ENCODE peak calls at places on chromosomes 5 and 9, in five cellular contexts. One of them, this sample, is unnamed.

GRCh38 chr9:134724231-134724911 is 82.8 kb downstream of the COL5A1 start:
- DNase-seq in HepG2: no peak
- DNase-seq in HEK293T: no peak
- DNase-seq in GM12878: no peak
- DNase-seq in NT2/D1: no peak
- DNase-seq in this sample: no peak

GRCh38 chr5:675111-675875 is 17.9 kb downstream of the TPPP start:
- DNase-seq in HepG2: no peak
- DNase-seq in HEK293T: no peak
- DNase-seq in GM12878: no peak
- DNase-seq in NT2/D1: no peak
- DNase-seq in this sample: no peak

GRCh38 chr5:58455966-58456365 is 3.9 kb downstream of the PLK2 start:
- DNase-seq in HepG2: no peak
- DNase-seq in HEK293T: no peak
- DNase-seq in GM12878: no peak
- DNase-seq in NT2/D1: no peak
- DNase-seq in this sample: no peak

GRCh38 chr5:97840643-97841042 is 657.6 kb upstream of the RIOK2 start:
- DNase-seq in HepG2: no peak
- DNase-seq in HEK293T: no peak
- DNase-seq in GM12878: no peak
- DNase-seq in NT2/D1: no peak
- DNase-seq in this sample: no peak

GRCh38 chr9:116282598-116282997 is 129.0 kb downstream of the PAPPA start:
- DNase-seq in HepG2: no peak
- DNase-seq in HEK293T: no peak
- DNase-seq in GM12878: no peak
- DNase-seq in NT2/D1: no peak
- DNase-seq in this sample: no peak

GRCh38 chr5:96517294-96517693 is 84.2 kb upstream of the PCSK1 start:
- DNase-seq in HepG2: no peak
- DNase-seq in HEK293T: no peak
- DNase-seq in GM12878: no peak
- DNase-seq in NT2/D1: no peak
- DNase-seq in this sample: no peak

GRCh38 chr5:147073098-147073497 is 161.7 kb upstream of the STK32A start:
- DNase-seq in HepG2: no peak
- DNase-seq in HEK293T: no peak
- DNase-seq in GM12878: no peak
- DNase-seq in NT2/D1: no peak
- DNase-seq in this sample: no peak

GRCh38 chr5:437281-437771 is 5.7 kb upstream of the EXOC3 start:
- DNase-seq in HepG2: no peak
- DNase-seq in HEK293T: no peak
- DNase-seq in GM12878: no peak
- DNase-seq in NT2/D1: no peak
- DNase-seq in this sample: no peak

GRCh38 chr9:34254141-34254913 is 74.7 kb downstream of the KIF24 start:
- DNase-seq in HepG2: no peak
- DNase-seq in HEK293T: no peak
- DNase-seq in GM12878: no peak
- DNase-seq in NT2/D1: no peak
- DNase-seq in this sample: no peak

GRCh38 chr9:96327694-96328352 is 25.8 kb upstream of the HSD17B3 start:
- DNase-seq in HepG2: peak
- DNase-seq in HEK293T: peak
- DNase-seq in GM12878: peak
- DNase-seq in NT2/D1: no peak
- DNase-seq in this sample: no peak

GRCh38 chr5:119302916-119303897 is 52.6 kb upstream of the TNFAIP8 start:
- DNase-seq in HepG2: peak
- DNase-seq in HEK293T: no peak
- DNase-seq in GM12878: no peak
- DNase-seq in NT2/D1: no peak
- DNase-seq in this sample: no peak

GRCh38 chr9:124256517-124257069 is 1.2 kb upstream of the NEK6 start:
- DNase-seq in HepG2: peak
- DNase-seq in HEK293T: no peak
- DNase-seq in GM12878: no peak
- DNase-seq in NT2/D1: no peak
- DNase-seq in this sample: no peak

GRCh38 chr5:20340123-20340522 is 352.1 kb upstream of the CDH18 start:
- DNase-seq in HepG2: no peak
- DNase-seq in HEK293T: no peak
- DNase-seq in GM12878: no peak
- DNase-seq in NT2/D1: no peak
- DNase-seq in this sample: no peak

GRCh38 chr5:89289604-89290003 is 406.6 kb upstream of the MEF2C start:
- DNase-seq in HepG2: no peak
- DNase-seq in HEK293T: no peak
- DNase-seq in GM12878: no peak
- DNase-seq in NT2/D1: no peak
- DNase-seq in this sample: no peak

GRCh38 chr5:134637106-134637721 is 4.6 kb upstream of the SAR1B start:
- DNase-seq in HepG2: no peak
- DNase-seq in HEK293T: no peak
- DNase-seq in GM12878: no peak
- DNase-seq in NT2/D1: no peak
- DNase-seq in this sample: no peak

GRCh38 chr9:121637441-121638222 is 13.8 kb upstream of the DAB2IP start:
- DNase-seq in HepG2: no peak
- DNase-seq in HEK293T: no peak
- DNase-seq in GM12878: no peak
- DNase-seq in NT2/D1: no peak
- DNase-seq in this sample: no peak

GRCh38 chr5:167064199-167064811 is 1227.1 kb upstream of the WWC1 start:
- DNase-seq in HepG2: no peak
- DNase-seq in HEK293T: no peak
- DNase-seq in GM12878: no peak
- DNase-seq in NT2/D1: no peak
- DNase-seq in this sample: no peak

GRCh38 chr5:103135461-103135860 is 15.4 kb downstream of the PPIP5K2 start:
- DNase-seq in HepG2: no peak
- DNase-seq in HEK293T: no peak
- DNase-seq in GM12878: no peak
- DNase-seq in NT2/D1: no peak
- DNase-seq in this sample: no peak

GRCh38 chr9:132997591-132997990 is 19.1 kb downstream of the GFI1B start:
- DNase-seq in HepG2: peak
- DNase-seq in HEK293T: no peak
- DNase-seq in GM12878: no peak
- DNase-seq in NT2/D1: no peak
- DNase-seq in this sample: no peak

GRCh38 chr9:12878342-12878978 is 103.6 kb downstream of the LURAP1L start:
- DNase-seq in HepG2: peak
- DNase-seq in HEK293T: no peak
- DNase-seq in GM12878: no peak
- DNase-seq in NT2/D1: no peak
- DNase-seq in this sample: no peak

GRCh38 chr5:66329078-66329477 is 185.0 kb downstream of the SREK1 start:
- DNase-seq in HepG2: no peak
- DNase-seq in HEK293T: no peak
- DNase-seq in GM12878: no peak
- DNase-seq in NT2/D1: no peak
- DNase-seq in this sample: no peak

GRCh38 chr9:14399736-14400657 is 86.1 kb upstream of the NFIB start:
- DNase-seq in HepG2: no peak
- DNase-seq in HEK293T: no peak
- DNase-seq in GM12878: no peak
- DNase-seq in NT2/D1: no peak
- DNase-seq in this sample: no peak

GRCh38 chr5:142320851-142321560 is 3.8 kb downstream of the SPRY4 start:
- DNase-seq in HepG2: no peak
- DNase-seq in HEK293T: no peak
- DNase-seq in GM12878: no peak
- DNase-seq in NT2/D1: no peak
- DNase-seq in this sample: no peak

GRCh38 chr9:133342570-133342969 is 5.4 kb downstream of the MED22 start:
- DNase-seq in HepG2: no peak
- DNase-seq in HEK293T: no peak
- DNase-seq in GM12878: no peak
- DNase-seq in NT2/D1: no peak
- DNase-seq in this sample: peak

GRCh38 chr5:3592298-3592697 is 3.3 kb upstream of the IRX1 start:
- DNase-seq in HepG2: no peak
- DNase-seq in HEK293T: no peak
- DNase-seq in GM12878: no peak
- DNase-seq in NT2/D1: no peak
- DNase-seq in this sample: no peak

GRCh38 chr5:133828727-133829126 is 139.7 kb downstream of the C5orf15 start:
- DNase-seq in HepG2: no peak
- DNase-seq in HEK293T: no peak
- DNase-seq in GM12878: no peak
- DNase-seq in NT2/D1: no peak
- DNase-seq in this sample: no peak

GRCh38 chr5:93430139-93430538 is 150.9 kb downstream of the NR2F1-AS1 start:
- DNase-seq in HepG2: no peak
- DNase-seq in HEK293T: no peak
- DNase-seq in GM12878: no peak
- DNase-seq in NT2/D1: no peak
- DNase-seq in this sample: no peak

GRCh38 chr5:120014535-120014934 is 385.2 kb downstream of the FAM170A start:
- DNase-seq in HepG2: no peak
- DNase-seq in HEK293T: no peak
- DNase-seq in GM12878: no peak
- DNase-seq in NT2/D1: no peak
- DNase-seq in this sample: no peak

GRCh38 chr5:27125856-27126255 is 87.5 kb upstream of the CDH9 start:
- DNase-seq in HepG2: no peak
- DNase-seq in HEK293T: no peak
- DNase-seq in GM12878: no peak
- DNase-seq in NT2/D1: no peak
- DNase-seq in this sample: no peak

GRCh38 chr9:126292736-126293521 is 33.7 kb upstream of the MVB12B start:
- DNase-seq in HepG2: no peak
- DNase-seq in HEK293T: no peak
- DNase-seq in GM12878: no peak
- DNase-seq in NT2/D1: no peak
- DNase-seq in this sample: no peak

GRCh38 chr5:179225387-179225786 is 119.9 kb downstream of the ADAMTS2 start:
- DNase-seq in HepG2: no peak
- DNase-seq in HEK293T: no peak
- DNase-seq in GM12878: no peak
- DNase-seq in NT2/D1: no peak
- DNase-seq in this sample: no peak

GRCh38 chr9:3751125-3751758 is 225.4 kb upstream of the RFX3 start:
- DNase-seq in HepG2: peak
- DNase-seq in HEK293T: no peak
- DNase-seq in GM12878: no peak
- DNase-seq in NT2/D1: no peak
- DNase-seq in this sample: no peak

GRCh38 chr5:103425686-103426454 is 136.7 kb downstream of the NUDT12 start:
- DNase-seq in HepG2: no peak
- DNase-seq in HEK293T: no peak
- DNase-seq in GM12878: no peak
- DNase-seq in NT2/D1: no peak
- DNase-seq in this sample: no peak

GRCh38 chr5:107567901-107568671 is 102.7 kb downstream of the EFNA5 start:
- DNase-seq in HepG2: no peak
- DNase-seq in HEK293T: no peak
- DNase-seq in GM12878: peak
- DNase-seq in NT2/D1: no peak
- DNase-seq in this sample: no peak

GRCh38 chr9:137294091-137294683 is 7.9 kb downstream of the NRARP start:
- DNase-seq in HepG2: peak
- DNase-seq in HEK293T: peak
- DNase-seq in GM12878: no peak
- DNase-seq in NT2/D1: no peak
- DNase-seq in this sample: peak

GRCh38 chr5:125298711-125299379 is 552.4 kb upstream of the ZNF608 start:
- DNase-seq in HepG2: no peak
- DNase-seq in HEK293T: no peak
- DNase-seq in GM12878: no peak
- DNase-seq in NT2/D1: no peak
- DNase-seq in this sample: no peak

GRCh38 chr5:163532203-163532892 is 26.9 kb downstream of the MAT2B start:
- DNase-seq in HepG2: no peak
- DNase-seq in HEK293T: no peak
- DNase-seq in GM12878: no peak
- DNase-seq in NT2/D1: no peak
- DNase-seq in this sample: no peak

GRCh38 chr9:135478858-135479468 is 619 bp upstream of the PPP1R26 start:
- DNase-seq in HepG2: peak
- DNase-seq in HEK293T: peak
- DNase-seq in GM12878: no peak
- DNase-seq in NT2/D1: no peak
- DNase-seq in this sample: no peak

GRCh38 chr5:111775224-111775623 is 18.2 kb upstream of the NREP start:
- DNase-seq in HepG2: no peak
- DNase-seq in HEK293T: no peak
- DNase-seq in GM12878: no peak
- DNase-seq in NT2/D1: no peak
- DNase-seq in this sample: no peak
- TF ChIP-seq SUZ12 in HepG2: no peak
- TF ChIP-seq SUZ12 in HEK293T: no peak
- TF ChIP-seq SUZ12 in GM12878: no peak
- TF ChIP-seq SUZ12 in NT2/D1: no peak
- TF ChIP-seq SUZ12 in this sample: no peak

GRCh38 chr5:54649041-54649504 is 131.5 kb downstream of the SNX18 start:
- DNase-seq in HepG2: no peak
- DNase-seq in HEK293T: no peak
- DNase-seq in GM12878: no peak
- DNase-seq in NT2/D1: no peak
- DNase-seq in this sample: no peak

GRCh38 chr5:54654211-54654610 is 136.7 kb downstream of the SNX18 start:
- DNase-seq in HepG2: no peak
- DNase-seq in HEK293T: no peak
- DNase-seq in GM12878: no peak
- DNase-seq in NT2/D1: no peak
- DNase-seq in this sample: no peak

GRCh38 chr5:54655266-54655665 is 137.7 kb downstream of the SNX18 start:
- DNase-seq in HepG2: no peak
- DNase-seq in HEK293T: no peak
- DNase-seq in GM12878: no peak
- DNase-seq in NT2/D1: no peak
- DNase-seq in this sample: no peak

GRCh38 chr5:54655761-54656160 is 138.2 kb downstream of the SNX18 start:
- DNase-seq in HepG2: no peak
- DNase-seq in HEK293T: no peak
- DNase-seq in GM12878: no peak
- DNase-seq in NT2/D1: no peak
- DNase-seq in this sample: no peak

GRCh38 chr5:54651482-54652076 is 134.0 kb downstream of the SNX18 start:
- DNase-seq in HepG2: no peak
- DNase-seq in HEK293T: no peak
- DNase-seq in GM12878: no peak
- DNase-seq in NT2/D1: no peak
- DNase-seq in this sample: no peak
- TF ChIP-seq SUZ12 in HepG2: no peak
- TF ChIP-seq SUZ12 in HEK293T: no peak
- TF ChIP-seq SUZ12 in GM12878: no peak
- TF ChIP-seq SUZ12 in NT2/D1: no peak
- TF ChIP-seq SUZ12 in this sample: no peak

GRCh38 chr5:36680066-36680465 is 73.7 kb downstream of the SLC1A3 start:
- DNase-seq in HepG2: no peak
- DNase-seq in HEK293T: no peak
- DNase-seq in GM12878: no peak
- DNase-seq in NT2/D1: no peak
- DNase-seq in this sample: no peak
- TF ChIP-seq SUZ12 in HepG2: no peak
- TF ChIP-seq SUZ12 in HEK293T: no peak
- TF ChIP-seq SUZ12 in GM12878: no peak
- TF ChIP-seq SUZ12 in NT2/D1: no peak
- TF ChIP-seq SUZ12 in this sample: no peak

GRCh38 chr5:78562719-78563330 is 85.7 kb downstream of the LHFPL2 start:
- DNase-seq in HepG2: no peak
- DNase-seq in HEK293T: no peak
- DNase-seq in GM12878: no peak
- DNase-seq in NT2/D1: no peak
- DNase-seq in this sample: no peak
- TF ChIP-seq SUZ12 in HepG2: no peak
- TF ChIP-seq SUZ12 in HEK293T: no peak
- TF ChIP-seq SUZ12 in GM12878: no peak
- TF ChIP-seq SUZ12 in NT2/D1: no peak
- TF ChIP-seq SUZ12 in this sample: no peak